ENCODE peak calls at places on chromosomes 4 and X, in eight cellular contexts. One of them, this sample, is unnamed.

GRCh38 chrX:24946369-24946768 is 69.4 kb downstream of the ARX start:
- DNase-seq in mucosa of gallbladder: no peak
- DNase-seq in HEK293T: no peak
- DNase-seq in erythroblast: no peak
- DNase-seq in SW480: no peak
- DNase-seq in Peyer's patch: no peak
- DNase-seq in substantia nigra: no peak
- DNase-seq in cerebellar cortex: no peak
- DNase-seq in this sample: no peak

GRCh38 chr4:138910914-138911336 is 104.7 kb upstream of the NOCT start:
- DNase-seq in cerebellar cortex: peak; percentile 15
- DNase-seq in substantia nigra: peak; percentile 33
- DNase-seq in mucosa of gallbladder: peak; percentile 84
- DNase-seq in HEK293T: peak; percentile 40
- DNase-seq in SW480: peak; percentile 54
- DNase-seq in Peyer's patch: peak; percentile 77
- DNase-seq in erythroblast: peak; percentile 77
- DNase-seq in this sample: no peak

GRCh38 chrX:11363069-11363594 is 69.9 kb downstream of the AMELX start:
- DNase-seq in substantia nigra: no peak
- DNase-seq in cerebellar cortex: no peak
- DNase-seq in HEK293T: no peak
- DNase-seq in erythroblast: no peak
- DNase-seq in SW480: no peak
- DNase-seq in Peyer's patch: peak; percentile 56
- DNase-seq in mucosa of gallbladder: no peak
- DNase-seq in this sample: no peak

GRCh38 chr4:144283496-144283895 is 143.0 kb upstream of the GYPA start:
- DNase-seq in Peyer's patch: no peak
- DNase-seq in SW480: peak; percentile 0
- DNase-seq in cerebellar cortex: no peak
- DNase-seq in substantia nigra: no peak
- DNase-seq in HEK293T: no peak
- DNase-seq in erythroblast: no peak
- DNase-seq in mucosa of gallbladder: no peak
- DNase-seq in this sample: no peak

GRCh38 chr4:156829194-156829593 is 142.4 kb downstream of the PDGFC start:
- DNase-seq in erythroblast: no peak
- DNase-seq in Peyer's patch: no peak
- DNase-seq in cerebellar cortex: no peak
- DNase-seq in SW480: no peak
- DNase-seq in mucosa of gallbladder: peak; percentile 27
- DNase-seq in substantia nigra: no peak
- DNase-seq in HEK293T: no peak
- DNase-seq in this sample: no peak

GRCh38 chrX:16002185-16002584 is 121.2 kb upstream of the GRPR start:
- DNase-seq in cerebellar cortex: no peak
- DNase-seq in HEK293T: no peak
- DNase-seq in mucosa of gallbladder: no peak
- DNase-seq in SW480: no peak
- DNase-seq in Peyer's patch: no peak
- DNase-seq in erythroblast: no peak
- DNase-seq in substantia nigra: no peak
- DNase-seq in this sample: no peak

GRCh38 chr4:95889662-95890061 is 49.8 kb downstream of the PDHA2 start:
- DNase-seq in substantia nigra: no peak
- DNase-seq in Peyer's patch: no peak
- DNase-seq in mucosa of gallbladder: no peak
- DNase-seq in HEK293T: no peak
- DNase-seq in SW480: no peak
- DNase-seq in cerebellar cortex: no peak
- DNase-seq in erythroblast: no peak
- DNase-seq in this sample: no peak

GRCh38 chr4:136810626-136811025 is 721.7 kb downstream of the PCDH18 start:
- DNase-seq in substantia nigra: no peak
- DNase-seq in mucosa of gallbladder: no peak
- DNase-seq in cerebellar cortex: no peak
- DNase-seq in Peyer's patch: no peak
- DNase-seq in erythroblast: no peak
- DNase-seq in SW480: no peak
- DNase-seq in HEK293T: no peak
- DNase-seq in this sample: no peak

GRCh38 chrX:153638041-153638371 is 9.0 kb upstream of the DUSP9 start:
- DNase-seq in erythroblast: no peak
- DNase-seq in Peyer's patch: no peak
- DNase-seq in HEK293T: no peak
- DNase-seq in mucosa of gallbladder: no peak
- DNase-seq in substantia nigra: no peak
- DNase-seq in cerebellar cortex: no peak
- DNase-seq in SW480: no peak
- DNase-seq in this sample: no peak

GRCh38 chrX:76850851-76851250 is 423.3 kb downstream of the MAGEE1 start:
- DNase-seq in HEK293T: peak; percentile 10
- DNase-seq in SW480: no peak
- DNase-seq in substantia nigra: no peak
- DNase-seq in erythroblast: no peak
- DNase-seq in mucosa of gallbladder: no peak
- DNase-seq in Peyer's patch: no peak
- DNase-seq in cerebellar cortex: no peak
- DNase-seq in this sample: no peak

GRCh38 chr4:137474711-137475301 is 57.5 kb downstream of the PCDH18 start:
- DNase-seq in substantia nigra: no peak
- DNase-seq in erythroblast: no peak
- DNase-seq in cerebellar cortex: peak; percentile 16
- DNase-seq in SW480: no peak
- DNase-seq in Peyer's patch: no peak
- DNase-seq in HEK293T: peak; percentile 8
- DNase-seq in mucosa of gallbladder: peak; percentile 25
- DNase-seq in this sample: no peak

GRCh38 chr4:151475338-151475737 is 66.4 kb downstream of the FHIP1A start:
- DNase-seq in HEK293T: no peak
- DNase-seq in Peyer's patch: no peak
- DNase-seq in cerebellar cortex: peak; percentile 10
- DNase-seq in SW480: no peak
- DNase-seq in substantia nigra: no peak
- DNase-seq in erythroblast: no peak
- DNase-seq in mucosa of gallbladder: no peak
- DNase-seq in this sample: no peak

GRCh38 chrX:85244411-85245210 is 820 bp downstream of the ZNF711 start:
- DNase-seq in mucosa of gallbladder: no peak
- DNase-seq in cerebellar cortex: peak; percentile 37
- DNase-seq in SW480: peak; percentile 41
- DNase-seq in substantia nigra: no peak
- DNase-seq in erythroblast: peak; percentile 43
- DNase-seq in HEK293T: peak; percentile 16
- DNase-seq in Peyer's patch: no peak
- DNase-seq in this sample: peak; percentile 53

GRCh38 chrX:47171996-47172395 is 21.6 kb upstream of the UBA1 start:
- DNase-seq in mucosa of gallbladder: no peak
- DNase-seq in substantia nigra: no peak
- DNase-seq in cerebellar cortex: no peak
- DNase-seq in erythroblast: no peak
- DNase-seq in Peyer's patch: peak; percentile 32
- DNase-seq in SW480: no peak
- DNase-seq in HEK293T: no peak
- DNase-seq in this sample: no peak

GRCh38 chr4:145482209-145483021 is 762 bp downstream of the SMAD1 start:
- DNase-seq in Peyer's patch: peak; percentile 60
- DNase-seq in erythroblast: peak; percentile 64
- DNase-seq in cerebellar cortex: peak; percentile 58
- DNase-seq in substantia nigra: peak; percentile 47
- DNase-seq in SW480: peak; percentile 64
- DNase-seq in mucosa of gallbladder: peak; percentile 48
- DNase-seq in HEK293T: peak; percentile 55
- DNase-seq in this sample: peak; percentile 77

GRCh38 chrX:140866446-140866845 is 135.9 kb upstream of the SPANXB1 start:
- DNase-seq in erythroblast: no peak
- DNase-seq in HEK293T: no peak
- DNase-seq in mucosa of gallbladder: no peak
- DNase-seq in cerebellar cortex: no peak
- DNase-seq in SW480: no peak
- DNase-seq in Peyer's patch: no peak
- DNase-seq in substantia nigra: no peak
- DNase-seq in this sample: no peak

GRCh38 chr4:11954093-11954492 is 525.4 kb upstream of the HS3ST1 start:
- DNase-seq in HEK293T: peak; percentile 9
- DNase-seq in SW480: peak; percentile 7
- DNase-seq in erythroblast: no peak
- DNase-seq in Peyer's patch: peak; percentile 59
- DNase-seq in mucosa of gallbladder: no peak
- DNase-seq in substantia nigra: no peak
- DNase-seq in cerebellar cortex: peak; percentile 8
- DNase-seq in this sample: no peak

GRCh38 chr4:156188596-156188995 is 234.9 kb upstream of the CTSO start:
- DNase-seq in Peyer's patch: no peak
- DNase-seq in erythroblast: no peak
- DNase-seq in cerebellar cortex: no peak
- DNase-seq in SW480: no peak
- DNase-seq in HEK293T: no peak
- DNase-seq in mucosa of gallbladder: no peak
- DNase-seq in substantia nigra: no peak
- DNase-seq in this sample: no peak

GRCh38 chrX:98294310-98294709 is 1410.6 kb downstream of the RPA4 start:
- DNase-seq in cerebellar cortex: no peak
- DNase-seq in Peyer's patch: no peak
- DNase-seq in erythroblast: no peak
- DNase-seq in SW480: no peak
- DNase-seq in mucosa of gallbladder: no peak
- DNase-seq in substantia nigra: no peak
- DNase-seq in HEK293T: no peak
- DNase-seq in this sample: no peak

GRCh38 chr4:98928131-98928504 is 815 bp downstream of the EIF4E start:
- DNase-seq in erythroblast: peak; percentile 89
- DNase-seq in substantia nigra: peak; percentile 65
- DNase-seq in mucosa of gallbladder: peak; percentile 75
- DNase-seq in HEK293T: peak; percentile 77
- DNase-seq in Peyer's patch: peak; percentile 86
- DNase-seq in SW480: peak; percentile 79
- DNase-seq in cerebellar cortex: peak; percentile 81
- DNase-seq in this sample: peak; percentile 90

GRCh38 chr4:149897784-149898183 is 82.1 kb upstream of the IQCM start:
- DNase-seq in mucosa of gallbladder: no peak
- DNase-seq in HEK293T: no peak
- DNase-seq in cerebellar cortex: peak; percentile 9
- DNase-seq in erythroblast: no peak
- DNase-seq in substantia nigra: no peak
- DNase-seq in Peyer's patch: no peak
- DNase-seq in SW480: peak; percentile 56
- DNase-seq in this sample: no peak

GRCh38 chr4:102817613-102818268 is 9.6 kb downstream of the UBE2D3 start:
- DNase-seq in cerebellar cortex: no peak
- DNase-seq in Peyer's patch: no peak
- DNase-seq in substantia nigra: no peak
- DNase-seq in HEK293T: no peak
- DNase-seq in erythroblast: no peak
- DNase-seq in SW480: no peak
- DNase-seq in mucosa of gallbladder: no peak
- DNase-seq in this sample: no peak

GRCh38 chrX:13029341-13029740 is 15.1 kb downstream of the FAM9C start:
- DNase-seq in erythroblast: no peak
- DNase-seq in Peyer's patch: no peak
- DNase-seq in HEK293T: no peak
- DNase-seq in cerebellar cortex: peak; percentile 16
- DNase-seq in SW480: peak; percentile 48
- DNase-seq in mucosa of gallbladder: peak; percentile 26
- DNase-seq in substantia nigra: peak; percentile 2
- DNase-seq in this sample: peak; percentile 61

GRCh38 chr4:152180369-152180768 is 355.5 kb downstream of the FBXW7 start:
- DNase-seq in cerebellar cortex: no peak
- DNase-seq in substantia nigra: no peak
- DNase-seq in mucosa of gallbladder: no peak
- DNase-seq in SW480: no peak
- DNase-seq in Peyer's patch: no peak
- DNase-seq in erythroblast: no peak
- DNase-seq in HEK293T: no peak
- DNase-seq in this sample: no peak

GRCh38 chr4:5708171-5708828 is at the start of gene EVC2:
- DNase-seq in HEK293T: no peak
- DNase-seq in cerebellar cortex: peak; percentile 28
- DNase-seq in Peyer's patch: peak; percentile 76
- DNase-seq in mucosa of gallbladder: peak; percentile 55
- DNase-seq in substantia nigra: no peak
- DNase-seq in SW480: no peak
- DNase-seq in erythroblast: no peak
- DNase-seq in this sample: no peak

GRCh38 chrX:57930051-57930450 is 19.8 kb upstream of the ZXDA start:
- DNase-seq in substantia nigra: no peak
- DNase-seq in HEK293T: no peak
- DNase-seq in erythroblast: no peak
- DNase-seq in cerebellar cortex: no peak
- DNase-seq in mucosa of gallbladder: no peak
- DNase-seq in Peyer's patch: no peak
- DNase-seq in SW480: no peak
- DNase-seq in this sample: no peak

GRCh38 chrX:150324035-150324728 is 38.9 kb upstream of the MAMLD1 start:
- DNase-seq in mucosa of gallbladder: no peak
- DNase-seq in HEK293T: peak; percentile 46
- DNase-seq in erythroblast: no peak
- DNase-seq in substantia nigra: no peak
- DNase-seq in cerebellar cortex: no peak
- DNase-seq in SW480: peak; percentile 80
- DNase-seq in Peyer's patch: no peak
- DNase-seq in this sample: no peak

GRCh38 chrX:153750126-153750774 is 13.8 kb upstream of the PLXNB3 start:
- DNase-seq in erythroblast: no peak
- DNase-seq in HEK293T: no peak
- DNase-seq in mucosa of gallbladder: no peak
- DNase-seq in SW480: no peak
- DNase-seq in cerebellar cortex: peak; percentile 67
- DNase-seq in substantia nigra: no peak
- DNase-seq in Peyer's patch: no peak
- DNase-seq in this sample: no peak

GRCh38 chr4:16031554-16032381 is 52.1 kb downstream of the PROM1 start:
- DNase-seq in HEK293T: no peak
- DNase-seq in substantia nigra: no peak
- DNase-seq in cerebellar cortex: no peak
- DNase-seq in mucosa of gallbladder: no peak
- DNase-seq in erythroblast: no peak
- DNase-seq in Peyer's patch: no peak
- DNase-seq in SW480: no peak
- DNase-seq in this sample: no peak

GRCh38 chr4:20700007-20700761 is at the start of gene PACRGL:
- DNase-seq in substantia nigra: peak; percentile 90
- DNase-seq in SW480: peak; percentile 88
- DNase-seq in HEK293T: peak; percentile 88
- DNase-seq in cerebellar cortex: peak; percentile 96
- DNase-seq in mucosa of gallbladder: peak; percentile 94
- DNase-seq in erythroblast: peak; percentile 95
- DNase-seq in Peyer's patch: peak; percentile 97
- DNase-seq in this sample: peak; percentile 97